ENCODE peak calls at places on chromosomes 7 and 10, in five cellular contexts. P is NT2/D1, Q is GM12878, O is HEK293T, B is H1. S is an unnamed sample.

GRCh38 chr7:91310829-91311460 is 46.7 kb downstream of the FZD1 start:
- DNase-seq in O (no peak), Q (no peak), B (no peak), P (no peak), S (no peak)

GRCh38 chr7:31102973-31103850 is 51.1 kb downstream of the ADCYAP1R1 start:
- DNase-seq in B (no peak), P (no peak), Q (no peak), O (no peak), S (no peak)

GRCh38 chr7:26626687-26627086 is 237.7 kb downstream of the SKAP2 start:
- DNase-seq in Q (no peak), B (no peak), O (no peak), P (no peak), S (no peak)

GRCh38 chr7:155288055-155288454 is 9.6 kb upstream of the INSIG1 start:
- DNase-seq in P (no peak), Q (no peak), O (no peak), B (no peak), S (no peak)

GRCh38 chr10:24086737-24087136 is 122.2 kb upstream of the KIAA1217 start:
- DNase-seq in O (no peak), B (no peak), P (no peak), Q (no peak), S (no peak)

GRCh38 chr7:134120405-134120804 is 6.7 kb upstream of the LRGUK start:
- DNase-seq in P (no peak), B (no peak), O (no peak), Q (no peak), S (no peak)

GRCh38 chr10:77138541-77138940 is 499.1 kb downstream of the KCNMA1 start:
- DNase-seq in P (no peak), O (no peak), B (no peak), Q (no peak), S (no peak)

GRCh38 chr7:856444-857095 is 19.8 kb upstream of the GET4 start:
- DNase-seq in O (no peak), B (no peak), Q (no peak), P (no peak), S (no peak)

GRCh38 chr10:49745756-49746155 is 16.4 kb downstream of the OGDHL start:
- DNase-seq in Q (no peak), O (no peak), B (no peak), P (no peak), S (no peak)

GRCh38 chr7:121186746-121187145 is 142.1 kb upstream of the WNT16 start:
- DNase-seq in O (no peak), B (no peak), Q (no peak), P (no peak), S (no peak)

GRCh38 chr10:77834943-77835668 is 91.4 kb downstream of the DLG5 start:
- DNase-seq in Q (no peak), P (no peak), O (no peak), B (no peak), S (no peak)

GRCh38 chr7:36863901-36864701 is 139.8 kb upstream of the AOAH start:
- DNase-seq in Q (no peak), O (no peak), P (no peak), B (no peak), S (peak)

GRCh38 chr7:40299097-40299496 is 164.3 kb downstream of the SUGCT start:
- DNase-seq in Q (no peak), P (peak), O (no peak), B (no peak), S (no peak)

GRCh38 chr10:102702742-102703141 is 11.5 kb downstream of the ARL3 start:
- DNase-seq in O (no peak), B (no peak), Q (no peak), P (no peak), S (no peak)

GRCh38 chr7:123455965-123456364 is 78.4 kb downstream of the IQUB start:
- DNase-seq in P (no peak), O (no peak), Q (no peak), B (no peak), S (no peak)

GRCh38 chr10:127012769-127013152 is 107.5 kb downstream of the DOCK1 start:
- DNase-seq in Q (no peak), B (no peak), O (no peak), P (no peak), S (no peak)

GRCh38 chr10:25766687-25767221 is 167.3 kb upstream of the MYO3A start:
- DNase-seq in O (no peak), P (peak), Q (no peak), B (peak), S (no peak)

GRCh38 chr10:84903320-84903719 is 574.9 kb downstream of the CCSER2 start:
- DNase-seq in Q (no peak), B (no peak), P (no peak), O (no peak), S (no peak)
- TF ChIP-seq SUZ12 in Q (no peak), B (no peak), P (no peak), O (no peak), S (no peak)

GRCh38 chr7:81664304-81664703 is 105.5 kb downstream of the HGF start:
- DNase-seq in B (no peak), Q (no peak), O (no peak), P (no peak), S (no peak)

GRCh38 chr7:81665236-81665635 is 104.6 kb downstream of the HGF start:
- DNase-seq in Q (no peak), B (no peak), O (no peak), P (no peak), S (no peak)

GRCh38 chr7:81662531-81662930 is 107.3 kb downstream of the HGF start:
- DNase-seq in Q (no peak), O (no peak), B (no peak), P (no peak), S (no peak)

GRCh38 chr7:81669476-81670105 is 100.3 kb downstream of the HGF start:
- DNase-seq in P (no peak), O (no peak), Q (no peak), B (no peak), S (no peak)

GRCh38 chr7:81666209-81666608 is 103.6 kb downstream of the HGF start:
- DNase-seq in P (no peak), B (no peak), O (no peak), Q (no peak), S (no peak)
- TF ChIP-seq SUZ12 in P (no peak), B (no peak), O (no peak), Q (no peak), S (no peak)

GRCh38 chr10:101291254-101292193 is 62.3 kb upstream of the LBX1 start:
- DNase-seq in P (no peak), Q (no peak), B (peak), O (peak), S (peak)
- TF ChIP-seq SUZ12 in P (no peak), Q (peak), B (peak), O (no peak), S (no peak)

DNA sequence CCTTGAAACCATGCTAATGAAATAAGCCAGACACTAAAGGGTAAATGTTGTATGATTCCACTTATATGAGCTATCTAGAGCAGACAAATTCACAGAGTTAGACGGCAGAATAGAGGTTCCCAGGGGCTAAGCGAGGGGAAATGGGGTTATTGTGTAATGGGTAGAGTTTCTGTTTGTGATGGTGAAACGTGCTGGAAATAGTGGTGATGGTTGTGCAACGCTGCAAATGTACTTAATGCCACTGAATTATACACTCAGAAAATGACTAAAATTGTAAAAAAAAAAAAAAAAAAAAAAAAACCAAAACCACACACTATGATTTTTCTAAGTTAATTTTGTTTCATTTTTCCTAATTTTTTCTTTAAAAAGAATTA is 30.0 kb downstream of the SFXN4 start:
- DNase-seq in P (no peak), B (no peak), Q (no peak), O (no peak), S (no peak)
- TF ChIP-seq SUZ12 in P (no peak), B (no peak), Q (no peak), O (no peak), S (no peak)

GRCh38 chr10:113493943-113494342 is 58.9 kb upstream of the HABP2 start:
- DNase-seq in B (no peak), Q (no peak), P (no peak), O (no peak), S (no peak)
- TF ChIP-seq SUZ12 in B (no peak), Q (no peak), P (no peak), O (no peak), S (no peak)

DNA sequence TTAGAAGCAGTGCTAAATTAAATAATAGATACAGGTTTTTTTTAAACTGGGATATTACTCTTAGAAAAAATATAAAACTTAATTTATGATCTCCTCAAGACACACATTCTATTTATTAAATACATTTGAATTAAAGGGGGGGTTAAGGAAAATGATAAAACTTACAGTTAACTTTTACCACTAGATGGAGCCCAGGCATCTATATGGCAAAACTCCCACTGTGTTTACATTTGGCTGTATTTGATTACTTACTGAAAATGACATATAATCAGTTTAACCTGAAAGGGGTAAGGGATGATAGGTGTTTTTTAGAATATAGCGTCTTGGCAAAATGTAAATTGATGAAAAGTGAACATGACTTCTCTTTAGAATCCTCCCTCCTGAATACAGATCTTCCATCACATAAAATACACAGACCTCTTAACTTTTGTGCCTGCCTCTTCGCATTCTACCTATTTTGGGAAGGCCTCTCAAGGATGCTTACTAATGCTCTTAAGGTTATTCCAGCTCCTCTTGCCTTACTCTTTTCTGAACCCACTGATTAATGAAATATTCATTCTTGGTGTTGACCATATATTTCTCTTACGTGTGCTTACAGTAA is 235.7 kb downstream of the AGMO start:
- DNase-seq in Q (no peak), P (peak), B (no peak), O (no peak), S (peak)
- TF ChIP-seq SUZ12 in Q (no peak), P (no peak), B (no peak), O (no peak), S (no peak)

GRCh38 chr7:151632750-151633515 is 113.2 kb upstream of the RHEB start:
- DNase-seq in B (peak), Q (peak), O (no peak), P (no peak), S (no peak)
- TF ChIP-seq SUZ12 in B (no peak), Q (no peak), O (no peak), P (no peak), S (no peak)

GRCh38 chr7:105876964-105877601 is 684 bp upstream of the ATXN7L1 start:
- DNase-seq in B (peak), Q (no peak), P (peak), O (peak), S (peak)
- TF ChIP-seq SUZ12 in B (no peak), Q (no peak), P (no peak), O (no peak), S (no peak)